ENCODE peak calls at places on chromosomes 4 and X, in six cellular contexts. C, W, L, H, M and B are unnamed samples. For H3K4me1, the result is how much of the 10 kb centered on the place peaks cover.

GRCh38 chrX:91414710-91415109 is 19.9 kb upstream of the PABPC5 start:
- DNase-seq in L (no peak), W (no peak), C (no peak), H (peak), M (peak), B (no peak)

GRCh38 chr4:85603437-85604336 is 128.7 kb downstream of the ARHGAP24 start:
- DNase-seq in L (peak), M (no peak), C (no peak), H (no peak), W (no peak), B (no peak)

GRCh38 chr4:7857238-7857701 is 82.4 kb downstream of the AFAP1 start:
- DNase-seq in H (no peak), W (no peak), M (no peak), L (peak), C (no peak), B (no peak)

GRCh38 chr4:3107271-3108185 is 33.0 kb downstream of the HTT start:
- DNase-seq in H (no peak), C (no peak), L (no peak), M (no peak), W (no peak), B (no peak)

GRCh38 chr4:158801066-158801465 is 32.2 kb downstream of the FNIP2 start:
- DNase-seq in H (no peak), W (no peak), M (no peak), L (no peak), C (no peak), B (no peak)

GRCh38 chrX:133913009-133913408 is 72.4 kb downstream of the GPC3 start:
- DNase-seq in H (no peak), C (no peak), W (no peak), M (no peak), L (no peak), B (no peak)

GRCh38 chr4:95248713-95249401 is 299.9 kb downstream of the UNC5C start:
- DNase-seq in H (no peak), W (peak), L (no peak), C (no peak), M (no peak), B (no peak)

GRCh38 chr4:56215901-56216300 is 171.4 kb downstream of the AASDH start:
- DNase-seq in C (no peak), L (peak), W (no peak), H (no peak), M (no peak), B (peak)

GRCh38 chr4:185597532-185598188 is 62.4 kb upstream of the PDLIM3 start:
- DNase-seq in H (peak), M (peak), C (peak), W (peak), L (peak), B (peak)

GRCh38 chr4:88761342-88761741 is 63.7 kb upstream of the NAP1L5 start:
- DNase-seq in M (no peak), H (no peak), L (no peak), C (no peak), W (no peak), B (no peak)

GRCh38 chr4:154611833-154612232 is 623 bp downstream of the FGG start:
- DNase-seq in W (no peak), L (no peak), M (no peak), C (no peak), H (no peak), B (no peak)

GRCh38 chr4:110953898-110954297 is 331.0 kb upstream of the PITX2 start:
- DNase-seq in W (no peak), M (no peak), L (no peak), H (no peak), C (no peak), B (no peak)

GRCh38 chr4:105170703-105171102 is 24.0 kb downstream of the TET2 start:
- DNase-seq in M (no peak), C (no peak), H (no peak), L (no peak), W (no peak), B (no peak)

GRCh38 chr4:8303485-8304281 is 34.1 kb downstream of the HTRA3 start:
- DNase-seq in M (peak), C (no peak), W (peak), L (peak), H (peak), B (no peak)

GRCh38 chr4:89294583-89295244 is 12.9 kb downstream of the GPRIN3 start:
- DNase-seq in C (peak), L (no peak), H (no peak), W (no peak), M (no peak), B (no peak)

GRCh38 chr4:101155859-101156430 is 191.4 kb downstream of the PPP3CA start:
- DNase-seq in C (no peak), W (no peak), L (no peak), H (no peak), M (no peak), B (no peak)

GRCh38 chr4:99852199-99852718 is 35.6 kb downstream of the DAPP1 start:
- DNase-seq in C (no peak), L (no peak), M (no peak), W (no peak), H (no peak), B (no peak)

GRCh38 chrX:2391869-2392606 is 108.7 kb downstream of the DHRSX start:
- DNase-seq in M (no peak), W (peak), L (peak), C (no peak), H (peak), B (no peak)

GRCh38 chr4:11158971-11159370 is 269.7 kb downstream of the HS3ST1 start:
- DNase-seq in M (no peak), W (no peak), C (no peak), H (no peak), L (no peak), B (no peak)

GRCh38 chr4:147039991-147040575 is 94.4 kb upstream of the TTC29 start:
- DNase-seq in H (no peak), L (no peak), W (no peak), M (no peak), C (no peak), B (no peak)

GRCh38 chr4:78691333-78691732 is 84.8 kb upstream of the BMP2K start:
- DNase-seq in W (no peak), M (peak), H (no peak), C (no peak), L (no peak), B (no peak)

GRCh38 chr4:165404696-165405095 is 25.9 kb downstream of the CPE start:
- DNase-seq in W (no peak), H (no peak), M (no peak), L (no peak), C (no peak), B (no peak)

GRCh38 chrX:7115557-7115956 is 32.0 kb upstream of the STS start:
- DNase-seq in M (no peak), L (no peak), C (no peak), H (no peak), W (no peak), B (no peak)
- H3K4me1 ChIP-seq in M (under half), L (under half), C (under half), H (under half), W (under half), B (under half)

GRCh38 chrX:123476636-123477219 is 256.1 kb downstream of the THOC2 start:
- DNase-seq in H (no peak), C (no peak), M (no peak), L (peak), W (no peak), B (no peak)

GRCh38 chrX:123477673-123478072 is 255.2 kb downstream of the THOC2 start:
- DNase-seq in H (no peak), W (no peak), C (no peak), L (no peak), M (no peak), B (no peak)

GRCh38 chrX:123475068-123475724 is 257.7 kb downstream of the THOC2 start:
- DNase-seq in L (peak), H (no peak), C (no peak), M (no peak), W (no peak), B (no peak)
- H3K9ac ChIP-seq in L (no peak), H (no peak), C (no peak), M (no peak), W (no peak), B (no peak)

GRCh38 chr4:61588621-61589020 is 388.5 kb downstream of the ADGRL3 start:
- DNase-seq in M (no peak), L (no peak), H (no peak), C (no peak), W (no peak), B (no peak)

GRCh38 chr4:61590881-61591280 is 390.8 kb downstream of the ADGRL3 start:
- DNase-seq in L (no peak), H (peak), C (no peak), M (no peak), W (no peak), B (no peak)
- TF ChIP-seq CTCF in L (no peak), H (peak), C (peak), M (no peak), W (peak), B (no peak)

DNA sequence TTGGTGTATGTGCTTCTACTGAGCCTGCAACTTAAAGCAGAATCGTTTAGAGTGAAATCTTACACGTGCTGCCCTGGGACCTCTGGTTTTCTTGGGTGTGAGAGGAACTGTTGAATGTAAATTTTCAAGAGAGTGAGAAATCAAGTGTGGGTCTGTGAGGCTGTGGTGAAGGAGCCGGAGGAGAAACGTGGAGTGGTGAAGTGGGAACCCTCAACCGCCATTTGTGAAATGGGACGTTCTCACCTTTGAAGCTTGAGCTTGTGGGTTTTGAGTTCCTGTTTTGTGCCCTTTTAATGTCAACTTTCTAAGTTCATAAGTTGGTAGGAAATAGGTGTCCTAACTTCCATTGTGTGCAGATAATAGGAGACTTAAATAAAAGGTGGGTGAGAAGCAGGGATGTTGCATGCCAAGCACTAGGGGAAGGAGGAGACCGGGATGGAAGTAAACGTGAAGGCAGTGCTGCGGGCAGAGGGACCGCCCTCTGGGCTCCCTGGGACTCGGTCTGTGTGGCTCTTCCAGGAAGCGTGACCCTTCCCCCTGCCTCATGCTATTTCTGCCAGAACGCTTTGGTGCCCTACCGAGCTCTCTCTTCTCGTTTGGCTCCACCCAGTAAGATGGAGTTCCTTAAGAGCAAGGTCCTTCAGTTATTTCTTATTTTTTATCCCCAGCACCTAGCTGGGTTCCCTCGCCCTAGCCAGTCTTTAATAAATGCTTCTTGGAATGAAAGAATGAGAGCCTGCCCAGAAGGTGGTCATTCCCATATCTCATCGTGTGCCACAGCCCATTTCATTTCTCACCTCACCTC is 56.0 kb downstream of the TMEM131L start:
- DNase-seq in C (no peak), L (no peak), W (no peak), H (peak), M (no peak), B (peak)
- H3K4me1 ChIP-seq in C (under half), L (under half), W (under half), H (under half), M (under half), B (under half)

DNA sequence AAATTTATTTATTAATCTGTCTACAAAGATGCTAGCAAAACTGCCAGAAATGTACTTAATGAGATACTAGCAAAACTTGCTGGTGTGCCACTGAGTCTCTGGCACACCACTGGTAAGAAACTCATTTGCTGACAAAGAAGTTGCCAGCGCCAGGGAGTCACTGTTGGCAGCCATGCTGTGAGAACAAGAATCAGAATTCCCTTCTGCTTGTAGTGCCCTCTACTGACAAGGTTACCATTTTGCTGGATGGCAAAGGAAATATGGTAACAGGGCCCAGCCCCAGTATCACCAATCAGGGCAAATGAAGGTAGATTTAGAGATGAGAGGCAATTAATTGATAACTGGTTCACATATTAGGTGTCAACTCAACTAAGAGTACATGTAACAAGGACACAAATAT is 750.1 kb upstream of the ADGRL3 start:
- DNase-seq in H (peak), W (no peak), C (no peak), M (no peak), L (no peak), B (no peak)
- H3K9ac ChIP-seq in H (no peak), W (no peak), C (no peak), M (no peak), L (no peak), B (no peak)

GRCh38 chr4:16710198-16710597 is 188.2 kb downstream of the LDB2 start:
- DNase-seq in W (no peak), C (no peak), M (no peak), H (no peak), L (no peak), B (no peak)

GRCh38 chr4:16714191-16714590 is 184.3 kb downstream of the LDB2 start:
- DNase-seq in M (no peak), L (no peak), C (no peak), W (no peak), H (no peak), B (no peak)

GRCh38 chr4:16717266-16717970 is 181.0 kb downstream of the LDB2 start:
- DNase-seq in M (no peak), C (no peak), H (no peak), L (peak), W (no peak), B (no peak)

GRCh38 chr4:16713271-16713670 is 185.2 kb downstream of the LDB2 start:
- DNase-seq in C (no peak), H (no peak), M (no peak), L (no peak), W (no peak), B (no peak)

DNA sequence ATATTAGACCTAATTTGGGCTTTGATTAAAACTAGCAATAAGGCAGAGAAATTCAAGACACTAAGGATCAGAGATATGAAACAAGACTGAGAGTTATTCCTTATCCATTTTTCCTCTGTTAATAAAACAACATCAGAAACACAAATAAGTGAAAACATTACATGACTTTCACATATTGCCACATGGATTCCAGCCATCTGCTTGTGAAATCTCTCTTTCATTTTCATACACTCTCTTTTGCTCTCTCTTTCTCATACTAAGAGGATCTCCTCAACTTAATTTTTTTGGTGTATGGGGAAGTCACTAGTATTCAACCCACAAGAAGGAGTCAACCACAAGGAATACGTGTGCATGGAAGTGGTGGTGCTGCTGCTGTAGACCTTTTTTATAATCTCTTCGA is 183.0 kb downstream of the LDB2 start:
- DNase-seq in C (no peak), L (no peak), M (no peak), H (no peak), W (no peak), B (no peak)
- TF ChIP-seq CTCF in C (no peak), L (no peak), M (no peak), H (no peak), W (no peak), B (no peak)

GRCh38 chr4:82896755-82897154 is 3.8 kb upstream of the THAP9 start:
- DNase-seq in H (no peak), M (no peak), W (no peak), C (no peak), L (no peak), B (no peak)
- H3K4me1 ChIP-seq in H (under half), M (under half), W (half or more), C (under half), L (under half), B (under half)

GRCh38 chrX:39652336-39652735 is 445.4 kb downstream of the BCOR start:
- DNase-seq in C (peak), M (peak), H (peak), W (no peak), L (no peak), B (peak)

GRCh38 chrX:39654183-39654925 is 443.4 kb downstream of the BCOR start:
- DNase-seq in W (no peak), M (no peak), H (peak), C (no peak), L (no peak), B (no peak)

GRCh38 chrX:39650883-39651282 is 446.9 kb downstream of the BCOR start:
- DNase-seq in H (no peak), W (no peak), M (no peak), C (no peak), L (no peak), B (no peak)

GRCh38 chrX:39653656-39654055 is 444.1 kb downstream of the BCOR start:
- DNase-seq in M (no peak), H (peak), L (peak), W (no peak), C (peak), B (no peak)

GRCh38 chrX:39654952-39655351 is 442.8 kb downstream of the BCOR start:
- DNase-seq in L (no peak), M (no peak), C (no peak), W (no peak), H (no peak), B (no peak)
- H3K9ac ChIP-seq in L (no peak), M (no peak), C (no peak), W (no peak), H (no peak), B (no peak)

GRCh38 chr4:174580597-174580996 is 58.3 kb upstream of the HPGD start:
- DNase-seq in W (no peak), M (no peak), H (no peak), L (no peak), C (no peak), B (no peak)
- TF ChIP-seq CTCF in W (no peak), M (no peak), H (no peak), L (no peak), C (no peak), B (no peak)